ENCODE peak calls at places on chromosomes 6 and 20, in four cellular contexts. L, Q, O and K are unnamed samples. For H3K36me3, the result is how much of the 10 kb centered on the place peaks cover.

GRCh38 chr20:17023811-17024210 is 203.0 kb upstream of the PCSK2 start:
- DNase-seq in L (no peak), Q (peak), O (no peak), K (no peak)

GRCh38 chr6:79610301-79611009 is 20.7 kb upstream of the SH3BGRL2 start:
- DNase-seq in L (no peak), Q (no peak), O (no peak), K (no peak)

GRCh38 chr6:143248359-143248758 is 187.7 kb downstream of the AIG1 start:
- DNase-seq in L (no peak), Q (no peak), O (no peak), K (no peak)

GRCh38 chr20:53660078-53660909 is 66.7 kb upstream of the ZNF217 start:
- DNase-seq in L (no peak), Q (no peak), O (no peak), K (no peak)

GRCh38 chr6:11650297-11650696 is 112.7 kb downstream of the TMEM170B start:
- DNase-seq in L (no peak), Q (no peak), O (no peak), K (peak)

GRCh38 chr20:46307139-46307998 is 929 bp downstream of the CDH22 start:
- DNase-seq in L (peak), Q (peak), O (no peak), K (peak)

GRCh38 chr6:10429638-10430427 is 15.0 kb upstream of the TFAP2A start:
- DNase-seq in L (no peak), Q (peak), O (no peak), K (no peak)

GRCh38 chr20:37841991-37842390 is 60.9 kb upstream of the VSTM2L start:
- DNase-seq in L (no peak), Q (no peak), O (no peak), K (no peak)

GRCh38 chr20:9458075-9458818 is 56.1 kb upstream of the LAMP5 start:
- DNase-seq in L (no peak), Q (peak), O (no peak), K (no peak)

GRCh38 chr6:23963137-23963536 is 162.9 kb upstream of the NRSN1 start:
- DNase-seq in L (no peak), Q (no peak), O (no peak), K (no peak)

GRCh38 chr6:91166271-91166670 is 579.4 kb upstream of the MAP3K7 start:
- DNase-seq in L (no peak), Q (no peak), O (no peak), K (no peak)

GRCh38 chr6:48957781-48958180 is 505.3 kb downstream of the MMUT start:
- DNase-seq in L (no peak), Q (no peak), O (no peak), K (no peak)

GRCh38 chr6:119466226-119466625 is 116.7 kb upstream of the MAN1A1 start:
- DNase-seq in L (no peak), Q (no peak), O (no peak), K (no peak)

GRCh38 chr20:17870063-17870740 is 98.4 kb downstream of the SNX5 start:
- DNase-seq in L (no peak), Q (no peak), O (no peak), K (no peak)

GRCh38 chr20:11906626-11907480 is 10.8 kb upstream of the BTBD3 start:
- DNase-seq in L (no peak), Q (no peak), O (no peak), K (no peak)

GRCh38 chr6:151284012-151284411 is 44.2 kb downstream of the AKAP12 start:
- DNase-seq in L (no peak), Q (no peak), O (no peak), K (no peak)

GRCh38 chr6:151992091-151992490 is 184.6 kb downstream of the ESR1 start:
- DNase-seq in L (no peak), Q (no peak), O (no peak), K (no peak)

GRCh38 chr6:33297956-33298772 is 578 bp downstream of the RGL2 start:
- DNase-seq in L (peak), Q (peak), O (peak), K (no peak)

GRCh38 chr6:92538926-92539325 is 880.4 kb downstream of the EPHA7 start:
- DNase-seq in L (no peak), Q (no peak), O (no peak), K (no peak)

GRCh38 chr6:26336355-26337198 is 28.4 kb upstream of the BTN3A2 start:
- DNase-seq in L (no peak), Q (no peak), O (no peak), K (no peak)

GRCh38 chr6:145277358-145278097 is 457.8 kb downstream of the EPM2A start:
- DNase-seq in L (no peak), Q (no peak), O (no peak), K (no peak)

GRCh38 chr6:25107218-25107617 is 171.5 kb upstream of the RIPOR2 start:
- DNase-seq in L (no peak), Q (no peak), O (no peak), K (no peak)

GRCh38 chr6:99933129-99933528 is 60.9 kb downstream of the MCHR2 start:
- DNase-seq in L (no peak), Q (no peak), O (no peak), K (no peak)

GRCh38 chr6:1705183-1705582 is 95.5 kb downstream of the FOXC1 start:
- DNase-seq in L (no peak), Q (no peak), O (no peak), K (no peak)

GRCh38 chr20:3494218-3494617 is 23.4 kb downstream of the ATRN start:
- DNase-seq in L (no peak), Q (no peak), O (no peak), K (no peak)

GRCh38 chr6:166556871-166557322 is 29.6 kb downstream of the RAMACL start:
- DNase-seq in L (no peak), Q (peak), O (peak), K (peak)

GRCh38 chr6:116975600-116975999 is 98.6 kb downstream of the RFX6 start:
- DNase-seq in L (no peak), Q (no peak), O (no peak), K (no peak)

GRCh38 chr20:12166053-12166717 is 248.5 kb downstream of the BTBD3 start:
- DNase-seq in L (no peak), Q (peak), O (no peak), K (peak)

GRCh38 chr6:35562060-35562459 is 49.4 kb upstream of the TULP1 start:
- DNase-seq in L (no peak), Q (no peak), O (peak), K (no peak)

GRCh38 chr6:10743514-10743913 is 4.1 kb upstream of the TMEM14B start:
- DNase-seq in L (no peak), Q (no peak), O (no peak), K (no peak)

GRCh38 chr6:121780325-121781313 is 345.2 kb downstream of the GJA1 start:
- DNase-seq in L (no peak), Q (peak), O (peak), K (peak)

GRCh38 chr20:51916244-51916643 is 113.9 kb upstream of the SALL4 start:
- DNase-seq in L (no peak), Q (no peak), O (no peak), K (no peak)

GRCh38 chr20:51914758-51915157 is 112.4 kb upstream of the SALL4 start:
- DNase-seq in L (no peak), Q (no peak), O (no peak), K (no peak)

GRCh38 chr20:51906694-51907093 is 104.4 kb upstream of the SALL4 start:
- DNase-seq in L (no peak), Q (no peak), O (no peak), K (no peak)

GRCh38 chr20:51906049-51906448 is 103.7 kb upstream of the SALL4 start:
- DNase-seq in L (no peak), Q (no peak), O (no peak), K (no peak)

DNA sequence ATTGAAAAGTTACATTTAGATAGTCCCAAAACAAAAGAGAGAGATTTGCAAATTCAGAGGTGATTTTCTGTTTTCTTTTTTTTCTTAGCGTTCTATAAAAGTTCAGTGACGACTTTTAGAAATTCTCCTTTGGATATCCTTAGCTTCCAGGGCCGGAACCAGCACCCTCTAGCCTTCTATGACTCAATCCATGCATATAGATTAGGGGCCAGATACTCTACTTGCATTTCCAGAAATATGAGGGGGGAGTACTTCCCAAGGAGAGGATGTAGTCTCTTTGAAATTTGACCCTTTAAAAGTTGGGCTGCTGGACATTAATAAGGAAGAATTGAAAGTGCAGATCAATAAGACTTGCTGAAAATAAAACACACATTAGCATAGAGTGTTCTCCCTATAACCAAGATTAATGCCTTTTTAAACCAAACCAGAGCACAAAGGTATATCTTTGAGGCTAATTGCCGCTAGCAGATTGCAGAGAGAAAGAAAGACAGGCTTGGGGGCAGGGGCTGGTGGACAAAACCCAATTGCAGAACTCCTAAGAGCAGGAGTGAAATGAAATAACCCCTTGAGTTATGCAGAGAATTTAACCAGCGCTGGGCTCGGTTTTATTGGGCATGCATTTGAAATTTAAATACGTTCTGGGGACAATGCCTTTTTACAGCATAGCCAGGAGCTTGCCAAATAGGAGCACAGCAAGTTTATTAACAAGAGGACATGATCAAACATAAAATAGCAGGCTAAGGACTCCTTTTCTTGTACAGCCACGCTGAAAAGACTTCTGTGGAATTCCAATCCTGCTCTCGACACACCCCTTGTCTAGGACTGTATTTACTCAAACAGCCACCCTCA is 108.1 kb upstream of the SALL4 start:
- DNase-seq in L (no peak), Q (no peak), O (no peak), K (no peak)
- H3K4me3 ChIP-seq in L (no peak), Q (no peak), O (no peak), K (no peak)

GRCh38 chr20:35013421-35014411 is 58.0 kb downstream of the MYH7B start:
- DNase-seq in L (no peak), Q (peak), O (no peak), K (no peak)
- H3K36me3 ChIP-seq in L (under half), Q (under half), O (half or more), K (half or more)

GRCh38 chr6:168827484-168827883 is 386.5 kb downstream of the SMOC2 start:
- DNase-seq in L (no peak), Q (no peak), O (no peak), K (no peak)

GRCh38 chr6:168825226-168826077 is 384.5 kb downstream of the SMOC2 start:
- DNase-seq in L (no peak), Q (no peak), O (no peak), K (no peak)

GRCh38 chr6:168826078-168826390 is 385.1 kb downstream of the SMOC2 start:
- DNase-seq in L (no peak), Q (no peak), O (no peak), K (no peak)

GRCh38 chr6:168828035-168828434 is 387.1 kb downstream of the SMOC2 start:
- DNase-seq in L (no peak), Q (no peak), O (no peak), K (no peak)

DNA sequence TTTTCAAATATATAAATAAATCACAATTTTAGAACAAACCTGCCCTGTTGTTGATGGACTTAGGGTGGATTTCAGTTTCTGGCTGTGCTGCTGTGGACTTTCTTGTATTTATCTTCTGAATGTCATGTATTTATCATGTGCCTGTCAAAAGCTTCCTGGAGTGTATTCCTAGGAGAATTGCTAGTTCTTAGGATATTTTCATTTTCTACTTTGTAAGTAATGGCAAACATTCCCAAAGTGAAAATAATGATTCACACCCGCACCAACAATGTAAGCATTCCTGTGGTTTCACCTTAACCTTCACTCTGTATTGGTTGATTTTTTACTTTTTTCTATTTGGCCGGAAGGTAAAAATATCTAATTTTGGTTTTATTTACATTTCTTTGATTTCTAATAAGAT is 387.8 kb downstream of the SMOC2 start:
- DNase-seq in L (no peak), Q (no peak), O (no peak), K (no peak)
- H3K4me3 ChIP-seq in L (no peak), Q (no peak), O (no peak), K (no peak)

GRCh38 chr20:58896820-58897219 is 44.3 kb downstream of the GNAS start:
- DNase-seq in L (no peak), Q (no peak), O (no peak), K (no peak)
- H3K36me3 ChIP-seq in L (under half), Q (under half), O (under half), K (under half)

GRCh38 chr20:13934992-13935894 is 55.2 kb downstream of the SEL1L2 start:
- DNase-seq in L (no peak), Q (no peak), O (no peak), K (no peak)

GRCh38 chr20:13941031-13941430 is 49.4 kb downstream of the SEL1L2 start:
- DNase-seq in L (no peak), Q (no peak), O (no peak), K (no peak)

DNA sequence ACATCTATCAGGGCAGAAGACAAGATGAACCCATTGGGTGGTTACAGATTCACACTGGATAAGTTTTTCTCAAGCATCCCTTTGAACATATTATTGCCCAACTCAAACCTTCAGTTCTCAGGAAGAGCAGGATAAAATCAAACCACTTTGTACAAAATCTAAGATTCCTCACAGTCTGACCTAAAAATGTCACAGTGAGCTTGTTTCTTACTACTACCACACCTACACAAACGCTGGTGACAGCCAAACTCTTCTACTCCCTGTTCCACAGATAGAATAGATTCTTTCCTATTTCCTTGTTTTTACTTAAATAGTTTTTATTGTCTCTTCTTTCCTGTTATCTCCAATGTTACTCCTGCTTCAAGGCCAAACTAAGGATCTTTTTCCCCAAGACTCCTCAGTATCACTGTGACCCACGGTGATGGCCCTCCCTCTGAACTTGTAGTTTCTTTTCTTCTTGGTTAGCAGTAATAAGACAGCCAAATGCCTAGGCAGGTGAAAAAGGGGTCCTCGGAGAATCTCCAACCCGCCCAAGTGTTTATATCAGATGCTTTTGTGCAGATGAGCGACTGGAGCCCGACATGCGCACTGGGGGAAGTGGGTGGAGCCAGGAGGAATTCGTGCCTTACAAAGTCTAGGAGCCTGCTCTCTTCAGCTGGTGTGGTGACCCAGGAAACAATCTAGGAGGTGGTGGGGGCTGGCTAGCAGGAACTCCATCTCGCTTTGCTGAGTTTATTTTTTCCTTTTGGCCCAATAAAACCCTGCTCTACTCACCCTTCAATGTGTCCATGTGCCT is 53.4 kb downstream of the SEL1L2 start:
- DNase-seq in L (no peak), Q (no peak), O (no peak), K (no peak)
- H3K4me3 ChIP-seq in L (no peak), Q (no peak), O (no peak), K (no peak)

GRCh38 chr6:136274062-136274461 is 15.6 kb downstream of the BCLAF1 start:
- DNase-seq in L (no peak), Q (no peak), O (no peak), K (no peak)
- H3K36me3 ChIP-seq in L (half or more), Q (under half), O (half or more), K (half or more)

GRCh38 chr6:56247654-56248122 is 308 bp upstream of the COL21A1 start:
- DNase-seq in L (no peak), Q (no peak), O (no peak), K (no peak)
- H3K4me3 ChIP-seq in L (no peak), Q (no peak), O (peak), K (peak)

DNA sequence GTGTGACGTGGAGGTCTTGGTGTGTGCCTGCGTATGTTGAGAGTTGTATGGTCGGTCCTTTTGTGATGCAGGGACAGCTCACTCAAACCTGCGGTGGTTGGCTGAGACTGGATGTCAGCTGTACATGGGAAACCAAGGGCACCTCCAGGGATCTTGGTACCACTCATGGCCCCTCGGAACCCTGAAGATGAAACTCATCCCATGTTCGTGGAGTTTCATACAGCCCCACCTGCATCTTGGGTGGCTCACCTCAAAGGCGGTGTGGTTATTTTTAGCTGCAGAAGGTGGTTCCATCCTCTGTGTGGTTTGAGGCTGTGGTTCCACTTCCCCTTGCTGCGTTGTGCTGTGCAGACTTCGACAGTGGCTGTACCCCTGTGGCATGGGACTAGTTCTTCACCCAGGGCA is 52.6 kb upstream of the SLC22A1 start:
- DNase-seq in L (peak), Q (no peak), O (no peak), K (no peak)
- H3K36me3 ChIP-seq in L (half or more), Q (half or more), O (half or more), K (half or more)

GRCh38 chr20:41307021-41307420 is 10.5 kb downstream of the ZHX3 start:
- DNase-seq in L (no peak), Q (no peak), O (no peak), K (no peak)
- H3K4me3 ChIP-seq in L (no peak), Q (no peak), O (no peak), K (no peak)

DNA sequence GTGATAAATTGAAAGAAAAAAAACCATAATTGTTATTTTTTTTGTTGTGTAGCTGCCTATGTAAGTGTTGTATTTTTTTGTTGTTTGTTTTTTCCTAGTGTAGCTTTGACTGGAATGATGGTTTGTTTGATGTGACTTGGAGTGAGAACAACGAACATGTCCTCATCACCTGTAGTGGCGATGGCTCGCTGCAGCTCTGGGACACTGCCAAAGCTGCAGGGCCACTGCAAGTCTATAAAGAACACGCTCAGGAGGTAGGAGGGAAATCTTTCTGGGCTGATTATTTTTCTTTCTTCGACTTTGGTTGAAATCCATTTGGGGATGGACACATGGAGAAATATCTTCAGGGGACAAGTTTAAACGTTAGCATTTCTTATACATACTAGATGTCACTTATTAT is 3.8 kb downstream of the PEX7 start:
- DNase-seq in L (no peak), Q (peak), O (no peak), K (peak)
- H3K36me3 ChIP-seq in L (under half), Q (under half), O (under half), K (under half)